ENCODE peak calls at places on chromosomes 6 and 20, in nine cellular contexts. X, K, J, C, R, I, N, V and M are unnamed samples.
A peak's percentile ranks its signal among the peaks of the same experiment; 100 is the strongest.

GRCh38 chr6:148628251-148628650 is 118.6 kb upstream of the UST start:
- DNase-seq in X (no peak), K (no peak), J (no peak), C (no peak), R (no peak), I (no peak), N (no peak), V (no peak), M (no peak)

GRCh38 chr6:22363166-22363965 is 66.5 kb upstream of the PRL start:
- DNase-seq in X (no peak), K (peak; percentile 95), J (no peak), C (no peak), R (no peak), I (no peak), N (no peak), V (no peak), M (peak; percentile 13)

GRCh38 chr6:170366248-170366960 is 59.8 kb downstream of the FAM120B start:
- DNase-seq in X (peak; percentile 33), K (no peak), J (no peak), C (no peak), R (no peak), I (peak; percentile 43), N (no peak), V (no peak), M (no peak)

GRCh38 chr6:125154184-125155135 is 887 bp downstream of the TPD52L1 start:
- DNase-seq in X (peak; percentile 35), K (no peak), J (no peak), C (no peak), R (peak; percentile 11), I (no peak), N (no peak), V (peak; percentile 70), M (no peak)

GRCh38 chr6:114783083-114783482 is 440.3 kb upstream of the HS3ST5 start:
- DNase-seq in X (no peak), K (no peak), J (no peak), C (no peak), R (no peak), I (no peak), N (no peak), V (peak; percentile 12), M (no peak)

GRCh38 chr6:166955121-166955864 is 1.1 kb downstream of the RNASET2 start:
- DNase-seq in X (no peak), K (no peak), J (no peak), C (no peak), R (no peak), I (no peak), N (no peak), V (peak; percentile 13), M (no peak)

GRCh38 chr6:42260424-42260888 is 42.8 kb upstream of the MRPS10 start:
- DNase-seq in X (peak; percentile 56), K (peak; percentile 75), J (no peak), C (no peak), R (no peak), I (no peak), N (no peak), V (no peak), M (no peak)

GRCh38 chr6:136063095-136063494 is 187.0 kb downstream of the MTFR2 start:
- DNase-seq in X (no peak), K (no peak), J (no peak), C (no peak), R (no peak), I (no peak), N (no peak), V (peak; percentile 85), M (no peak)

GRCh38 chr20:939606-940005 is 23.5 kb upstream of the ANGPT4 start:
- DNase-seq in X (no peak), K (no peak), J (no peak), C (no peak), R (no peak), I (no peak), N (no peak), V (no peak), M (no peak)

GRCh38 chr6:143536461-143536865 is 24.9 kb upstream of the FUCA2 start:
- DNase-seq in X (peak; percentile 9), K (peak; percentile 29), J (no peak), C (no peak), R (peak; percentile 62), I (peak; percentile 8), N (no peak), V (peak; percentile 80), M (no peak)

GRCh38 chr6:150696156-150696555 is 96.5 kb downstream of the PLEKHG1 start:
- DNase-seq in X (no peak), K (peak; percentile 49), J (no peak), C (no peak), R (no peak), I (no peak), N (no peak), V (no peak), M (no peak)

GRCh38 chr20:54043044-54043967 is 27.1 kb downstream of the BCAS1 start:
- DNase-seq in X (no peak), K (no peak), J (no peak), C (no peak), R (no peak), I (peak; percentile 19), N (no peak), V (no peak), M (no peak)

GRCh38 chr20:3739054-3739925 is 6.8 kb downstream of the HSPA12B start:
- DNase-seq in X (no peak), K (no peak), J (no peak), C (peak; percentile 67), R (no peak), I (no peak), N (no peak), V (no peak), M (no peak)

GRCh38 chr20:10667560-10668167 is 6.1 kb downstream of the JAG1 start:
- DNase-seq in X (no peak), K (peak; percentile 74), J (no peak), C (no peak), R (no peak), I (no peak), N (no peak), V (peak; percentile 60), M (no peak)

GRCh38 chr20:59082981-59083380 is 40.4 kb upstream of the PRELID3B start:
- DNase-seq in X (no peak), K (no peak), J (no peak), C (no peak), R (no peak), I (no peak), N (no peak), V (peak; percentile 47), M (no peak)

GRCh38 chr20:41392295-41392694 is 25.7 kb upstream of the EMILIN3 start:
- DNase-seq in X (no peak), K (no peak), J (no peak), C (no peak), R (no peak), I (no peak), N (no peak), V (no peak), M (no peak)

GRCh38 chr6:11323666-11324452 is 91.4 kb upstream of the NEDD9 start:
- DNase-seq in X (no peak), K (no peak), J (no peak), C (no peak), R (no peak), I (peak; percentile 12), N (no peak), V (no peak), M (no peak)

GRCh38 chr6:57255451-57256181 is 33.5 kb upstream of the RAB23 start:
- DNase-seq in X (no peak), K (no peak), J (no peak), C (no peak), R (no peak), I (no peak), N (no peak), V (no peak), M (no peak)

GRCh38 chr6:141988954-141989705 is 143.6 kb upstream of the GJE1 start:
- DNase-seq in X (peak; percentile 78), K (peak; percentile 39), J (no peak), C (no peak), R (peak; percentile 14), I (no peak), N (no peak), V (peak; percentile 79), M (peak; percentile 69)